ENCODE peak calls at places on chromosomes 11 and 22, in six cellular contexts. B is foreskin fibroblast, L is bronchial epithelial cell, R is adrenal gland, A is neural progenitor cell, I is DND-41. N is an unnamed sample.

GRCh38 chr11:119093951-119094815 is 7.5 kb downstream of the DPAGT1 start:
- DNase-seq in I (peak), A (peak), B (no peak), L (no peak), R (peak), N (no peak)

GRCh38 chr11:45204761-45205160 is 58.3 kb downstream of the PRDM11 start:
- DNase-seq in I (no peak), A (peak), R (no peak), L (no peak), B (no peak), N (no peak)

GRCh38 chr11:47394322-47395224 is 13.8 kb upstream of the SLC39A13 start:
- DNase-seq in L (no peak), A (peak), I (peak), B (no peak), R (no peak), N (peak)

GRCh38 chr11:2625183-2625582 is 74.6 kb downstream of the KCNQ1OT1 start:
- DNase-seq in L (no peak), B (no peak), R (no peak), I (no peak), A (no peak), N (no peak)

GRCh38 chr22:28180804-28181203 is 261.7 kb upstream of the PITPNB start:
- DNase-seq in I (no peak), A (no peak), B (no peak), R (no peak), L (no peak), N (no peak)

GRCh38 chr22:41429232-41429945 is 17.2 kb downstream of the TOB2 start:
- DNase-seq in R (no peak), I (no peak), B (no peak), A (no peak), L (peak), N (no peak)

GRCh38 chr22:44809456-44809855 is 57.1 kb downstream of the ARHGAP8 start:
- DNase-seq in A (no peak), L (no peak), I (no peak), B (no peak), R (no peak), N (no peak)

GRCh38 chr11:77082838-77083552 is 16.2 kb downstream of the CAPN5 start:
- DNase-seq in R (peak), A (no peak), B (no peak), L (no peak), I (peak), N (no peak)

GRCh38 chr11:6480299-6480914 is 724 bp downstream of the ARFIP2 start:
- DNase-seq in L (no peak), I (no peak), R (no peak), B (no peak), A (no peak), N (no peak)

GRCh38 chr11:28529540-28530410 is 421.6 kb downstream of the METTL15 start:
- DNase-seq in B (peak), I (no peak), A (peak), R (no peak), L (peak), N (peak)

GRCh38 chr22:36829370-36830002 is 12.7 kb upstream of the PVALB start:
- DNase-seq in L (no peak), B (no peak), A (no peak), R (no peak), I (no peak), N (no peak)

GRCh38 chr11:75351541-75352416 is at the start of gene ARRB1:
- DNase-seq in R (peak), B (no peak), L (no peak), I (peak), A (peak), N (no peak)

GRCh38 chr11:25793637-25794036 is 538.3 kb upstream of the ANO3 start:
- DNase-seq in R (no peak), A (no peak), I (no peak), L (no peak), B (no peak), N (no peak)

GRCh38 chr22:17213976-17214375 is 5.3 kb downstream of the ADA2 start:
- DNase-seq in R (peak), B (no peak), I (peak), A (peak), L (no peak), N (no peak)

GRCh38 chr22:39306456-39307361 is 12.7 kb downstream of the RPL3 start:
- DNase-seq in R (no peak), B (no peak), A (peak), L (no peak), I (peak), N (no peak)

GRCh38 chr11:110128161-110128560 is 35.0 kb downstream of the ZC3H12C start:
- DNase-seq in L (no peak), B (peak), R (no peak), A (peak), I (no peak), N (no peak)

GRCh38 chr11:16791494-16791961 is 53.1 kb downstream of the C11orf58 start:
- DNase-seq in A (no peak), B (peak), L (peak), R (peak), I (no peak), N (no peak)

GRCh38 chr11:2464451-2465165 is 19.8 kb downstream of the KCNQ1 start:
- DNase-seq in B (no peak), A (no peak), L (no peak), R (peak), I (no peak), N (no peak)

GRCh38 chr22:20816559-20816958 is 42.1 kb downstream of the PI4KA start:
- DNase-seq in A (no peak), I (no peak), L (no peak), B (no peak), R (no peak), N (no peak)

GRCh38 chr11:65778431-65778900 is 2.3 kb downstream of the AP5B1 start:
- DNase-seq in R (no peak), A (no peak), I (no peak), L (no peak), B (no peak), N (no peak)

GRCh38 chr11:65777821-65778361 is 2.9 kb downstream of the AP5B1 start:
- DNase-seq in I (no peak), B (no peak), L (no peak), A (no peak), R (no peak), N (no peak)

GRCh38 chr11:65779669-65779918 is 1.2 kb downstream of the AP5B1 start:
- DNase-seq in L (no peak), R (no peak), I (no peak), B (no peak), A (no peak), N (no peak)

GRCh38 chr11:65779919-65780769 is 632 bp downstream of the AP5B1 start:
- DNase-seq in L (peak), I (peak), R (peak), B (peak), A (peak), N (peak)

GRCh38 chr11:65778901-65779668 is 1.7 kb downstream of the AP5B1 start:
- DNase-seq in A (no peak), L (no peak), R (no peak), B (no peak), I (no peak), N (no peak)
- H3K4me3 ChIP-seq in A (peak), L (peak), R (no peak), B (peak), I (no peak), N (peak)

DNA sequence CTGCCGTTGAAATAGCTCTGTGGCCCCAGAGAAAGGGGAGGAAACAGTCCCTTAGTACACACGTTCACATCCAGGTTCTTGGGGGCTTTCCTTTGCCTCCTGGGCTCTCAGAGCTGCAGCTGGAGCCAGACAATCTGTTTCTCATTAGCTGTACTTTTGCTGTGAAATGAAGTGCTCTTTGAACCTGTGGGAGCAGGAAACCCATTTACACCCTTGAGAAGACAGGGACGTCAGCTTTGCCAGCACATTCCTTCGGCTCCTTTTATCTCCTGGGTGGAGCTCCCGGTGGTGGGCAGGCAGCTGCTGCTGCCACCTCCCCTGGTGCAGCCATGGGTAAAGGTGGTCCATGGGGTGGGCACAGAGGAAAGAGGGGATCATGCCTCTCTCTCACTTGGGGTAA is 80.6 kb upstream of the TIMP3 start:
- DNase-seq in R (no peak), L (peak), A (no peak), B (peak), I (peak), N (peak)
- H3K4me3 ChIP-seq in R (no peak), L (no peak), A (no peak), B (no peak), I (no peak), N (no peak)

DNA sequence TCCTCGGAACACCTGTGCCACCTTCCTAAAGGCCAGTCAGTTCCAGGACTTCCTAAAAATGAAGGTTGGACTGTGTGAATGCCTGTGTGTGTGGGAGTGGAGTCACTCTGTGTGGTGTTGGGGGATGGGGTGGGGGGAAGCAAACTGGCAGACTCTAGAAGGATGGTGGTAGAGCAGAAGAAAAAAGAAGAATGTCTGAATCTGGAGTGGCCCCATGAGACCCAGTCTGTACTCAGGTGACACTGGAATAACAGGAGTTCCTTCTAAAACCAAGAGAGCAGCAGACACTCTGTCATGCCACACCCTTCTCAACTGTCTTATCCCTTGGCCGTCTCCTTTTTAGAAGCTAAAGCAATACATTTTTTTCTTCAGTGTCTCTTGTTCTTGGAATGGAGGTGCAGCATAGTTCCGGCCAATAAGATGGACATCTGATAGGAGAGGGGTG is 82.9 kb downstream of the MAML2 start:
- DNase-seq in L (no peak), I (peak), R (no peak), B (no peak), A (no peak), N (no peak)
- H3K4me3 ChIP-seq in L (no peak), I (no peak), R (no peak), B (no peak), A (no peak), N (no peak)

GRCh38 chr22:24118689-24119384 is 62.5 kb upstream of the SUSD2 start:
- DNase-seq in R (no peak), B (no peak), L (no peak), A (no peak), I (no peak), N (no peak)
- H3K4me3 ChIP-seq in R (no peak), B (no peak), L (no peak), A (no peak), I (no peak), N (no peak)

DNA sequence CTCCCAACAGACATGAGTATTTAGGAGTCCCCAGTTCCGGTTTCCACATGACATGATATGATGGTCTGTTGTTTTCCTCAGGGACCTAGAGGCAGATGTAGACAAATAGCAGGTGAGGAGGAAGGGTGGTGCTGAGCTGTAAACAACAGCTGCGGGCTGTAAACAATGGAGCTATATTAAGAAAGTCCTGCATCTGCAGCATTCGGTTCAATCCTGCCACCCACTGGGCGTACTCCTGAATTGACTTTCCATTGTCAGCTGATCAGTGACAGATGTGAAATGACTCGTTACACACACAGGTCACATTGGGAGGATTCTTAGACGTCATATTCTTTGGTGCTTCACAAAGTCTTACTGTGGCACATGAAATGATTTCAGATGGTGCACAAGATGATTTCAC is 26.8 kb upstream of the RAG1 start:
- DNase-seq in R (peak), A (peak), I (peak), L (peak), B (peak), N (peak)
- H3K4me3 ChIP-seq in R (no peak), A (no peak), I (no peak), L (no peak), B (no peak), N (no peak)

GRCh38 chr11:73149105-73149504 is 7.0 kb upstream of the FCHSD2 start:
- DNase-seq in L (no peak), A (no peak), R (no peak), B (no peak), I (no peak), N (no peak)
- H3K4me3 ChIP-seq in L (no peak), A (no peak), R (no peak), B (no peak), I (no peak), N (no peak)

GRCh38 chr11:114058026-114058706 is 1.3 kb upstream of the ZBTB16 start:
- DNase-seq in L (no peak), I (no peak), B (no peak), R (peak), A (peak), N (no peak)
- H3K4me3 ChIP-seq in L (no peak), I (no peak), B (no peak), R (no peak), A (peak), N (no peak)

GRCh38 chr11:121112498-121113455 is 11.7 kb downstream of the TECTA start:
- DNase-seq in B (peak), I (peak), L (peak), A (peak), R (peak), N (peak)
- H3K4me3 ChIP-seq in B (no peak), I (no peak), L (no peak), A (no peak), R (no peak), N (no peak)

GRCh38 chr22:42957544-42957943 is 57.4 kb downstream of the PACSIN2 start:
- DNase-seq in B (no peak), L (no peak), I (no peak), A (no peak), R (no peak), N (no peak)
- H3K4me3 ChIP-seq in B (no peak), L (no peak), I (no peak), A (no peak), R (no peak), N (no peak)

GRCh38 chr22:49956418-49956770 is 4.2 kb upstream of the PIM3 start:
- DNase-seq in R (no peak), I (no peak), L (no peak), A (no peak), B (no peak), N (no peak)
- H3K4me3 ChIP-seq in R (no peak), I (no peak), L (no peak), A (no peak), B (no peak), N (no peak)